ENCODE peak calls at places on chromosomes 16 and 17, in seven cellular contexts. C, G, Q, J, Z, O and D are unnamed samples.

GRCh38 chr16:1220841-1221627 is 4.0 kb downstream of the TPSG1 start:
- DNase-seq in Q (no peak), Z (no peak), G (no peak), C (no peak), O (no peak), J (no peak), D (no peak)

GRCh38 chr17:55769625-55770000 is 18.8 kb downstream of the PCTP start:
- DNase-seq in C (no peak), J (no peak), G (no peak), O (no peak), Q (no peak), Z (peak), D (no peak)

GRCh38 chr16:68257906-68258800 is 6.2 kb upstream of the SLC7A6 start:
- DNase-seq in O (no peak), J (no peak), Z (peak), G (no peak), Q (no peak), C (no peak), D (no peak)

GRCh38 chr17:28030386-28030785 is 12.1 kb upstream of the NLK start:
- DNase-seq in C (no peak), O (no peak), Q (no peak), G (no peak), J (no peak), Z (no peak), D (no peak)

GRCh38 chr17:66493283-66494019 is 191.0 kb downstream of the PRKCA start:
- DNase-seq in Q (no peak), J (no peak), Z (peak), C (no peak), O (peak), G (no peak), D (no peak)

GRCh38 chr17:45149669-45150603 is 1.7 kb downstream of the HEXIM1 start:
- DNase-seq in Z (peak), O (peak), J (peak), G (no peak), Q (peak), C (peak), D (peak)

GRCh38 chr16:31274831-31275816 is 15.3 kb downstream of the ITGAM start:
- DNase-seq in Z (no peak), O (no peak), C (no peak), Q (no peak), G (no peak), J (no peak), D (no peak)

GRCh38 chr16:11053916-11054460 is 109.6 kb downstream of the CLEC16A start:
- DNase-seq in Q (no peak), Z (no peak), J (no peak), C (no peak), O (no peak), G (no peak), D (no peak)

GRCh38 chr17:40605301-40605700 is 40.0 kb upstream of the CCR7 start:
- DNase-seq in Q (no peak), C (no peak), Z (no peak), J (peak), G (no peak), O (no peak), D (no peak)

GRCh38 chr16:3242709-3243108 is 7.8 kb upstream of the ZNF200 start:
- DNase-seq in Z (no peak), O (no peak), G (no peak), Q (no peak), C (no peak), J (no peak), D (no peak)

GRCh38 chr17:78281249-78281865 is 49.9 kb downstream of the TMEM235 start:
- DNase-seq in G (no peak), J (no peak), C (no peak), Z (no peak), O (no peak), Q (no peak), D (no peak)

GRCh38 chr16:84055366-84055765 is 12.8 kb upstream of the SLC38A8 start:
- DNase-seq in G (no peak), Z (no peak), Q (peak), C (no peak), J (no peak), O (no peak), D (no peak)